ENCODE peak calls at places on chromosomes 2 and 18, in six cellular contexts. L, C, B, F, O and D are unnamed samples.

GRCh38 chr2:425947-426346 is 138.1 kb upstream of the ALKAL2 start:
- DNase-seq in L (no peak), C (no peak), B (no peak), F (no peak), O (no peak), D (no peak)

GRCh38 chr18:75406491-75407445 is 20.7 kb downstream of the SMIM21 start:
- DNase-seq in L (no peak), C (no peak), B (no peak), F (no peak), O (no peak), D (no peak)

GRCh38 chr2:102892693-102893290 is 131.0 kb downstream of the TMEM182 start:
- DNase-seq in L (no peak), C (no peak), B (no peak), F (no peak), O (no peak), D (no peak)

GRCh38 chr18:22817844-22818243 is 115.3 kb upstream of the RBBP8 start:
- DNase-seq in L (no peak), C (no peak), B (no peak), F (no peak), O (no peak), D (no peak)

GRCh38 chr2:38750011-38750792 is 959 bp downstream of the SRSF7 start:
- DNase-seq in L (peak), C (peak), B (peak), F (no peak), O (no peak), D (peak)

GRCh38 chr18:56115072-56116038 is 523.0 kb downstream of the TXNL1 start:
- DNase-seq in L (no peak), C (no peak), B (peak), F (no peak), O (no peak), D (no peak)

GRCh38 chr2:128786800-128787478 is 468.3 kb upstream of the HS6ST1 start:
- DNase-seq in L (no peak), C (no peak), B (no peak), F (no peak), O (no peak), D (no peak)

GRCh38 chr2:10733584-10733958 is 12.1 kb downstream of the ATP6V1C2 start:
- DNase-seq in L (no peak), C (no peak), B (no peak), F (no peak), O (no peak), D (no peak)

GRCh38 chr18:10123006-10123950 is 209.5 kb downstream of the VAPA start:
- DNase-seq in L (no peak), C (no peak), B (no peak), F (no peak), O (no peak), D (no peak)

GRCh38 chr18:55405655-55406373 is 182.2 kb downstream of the TCF4 start:
- DNase-seq in L (peak), C (peak), B (peak), F (no peak), O (peak), D (peak)

GRCh38 chr2:101520246-101520645 is 45.3 kb upstream of the RFX8 start:
- DNase-seq in L (no peak), C (no peak), B (no peak), F (no peak), O (no peak), D (no peak)

GRCh38 chr2:241734467-241735208 is at the start of gene D2HGDH:
- DNase-seq in L (peak), C (peak), B (peak), F (peak), O (peak), D (peak)

GRCh38 chr2:225640550-225640949 is 241.0 kb downstream of the NYAP2 start:
- DNase-seq in L (no peak), C (no peak), B (no peak), F (no peak), O (no peak), D (no peak)

GRCh38 chr2:64273524-64274398 is 129.5 kb upstream of the PELI1 start:
- DNase-seq in L (no peak), C (peak), B (peak), F (no peak), O (no peak), D (no peak)

GRCh38 chr2:238731961-238732360 is 115.9 kb upstream of the TWIST2 start:
- DNase-seq in L (no peak), C (no peak), B (no peak), F (no peak), O (no peak), D (no peak)

GRCh38 chr18:37604032-37604431 is 38.4 kb upstream of the CELF4 start:
- DNase-seq in L (no peak), C (no peak), B (no peak), F (no peak), O (no peak), D (no peak)

GRCh38 chr18:79905389-79905911 is 46.0 kb downstream of the SLC66A2 start:
- DNase-seq in L (no peak), C (no peak), B (no peak), F (no peak), O (no peak), D (no peak)

GRCh38 chr2:39304200-39304599 is 60.4 kb upstream of the CDKL4 start:
- DNase-seq in L (no peak), C (no peak), B (no peak), F (no peak), O (no peak), D (no peak)